ENCODE peak calls at places on chromosomes 11 and 22, in four cellular contexts. I is lower lobe of right lung, Y is colonic mucosa, Q is IMR-90. D is an unnamed sample.

GRCh38 chr11:10455637-10456487 is 798 bp downstream of the AMPD3 start:
- DNase-seq in Q (peak; percentile 90), I (peak; percentile 67), Y (peak; percentile 80), D (peak; percentile 62)

GRCh38 chr11:64564419-64564818 is 26.6 kb upstream of the SLC22A12 start:
- DNase-seq in Q (no peak), Y (no peak), I (peak; percentile 20), D (no peak)

GRCh38 chr22:50267591-50268390 is 2.4 kb downstream of the MAPK11 start:
- DNase-seq in Y (peak; percentile 73), I (peak; percentile 76), Q (peak; percentile 38), D (no peak)

GRCh38 chr11:117919326-117920275 is 9.6 kb downstream of the TMPRSS13 start:
- DNase-seq in I (no peak), Q (no peak), Y (no peak), D (no peak)

GRCh38 chr22:35400335-35400680 is 368 bp downstream of the MCM5 start:
- DNase-seq in Y (no peak), Q (no peak), I (no peak), D (no peak)

GRCh38 chr11:44755553-44756505 is 29.1 kb downstream of the TSPAN18 start:
- DNase-seq in Q (no peak), I (no peak), Y (no peak), D (peak; percentile 31)

GRCh38 chr22:22464541-22465054 is 43.9 kb downstream of the ZNF280B start:
- DNase-seq in Y (no peak), Q (no peak), I (no peak), D (no peak)

GRCh38 chr11:56783448-56784041 is 35.0 kb upstream of the OR9G4 start:
- DNase-seq in I (no peak), Q (peak; percentile 54), Y (peak; percentile 17), D (no peak)

GRCh38 chr11:37988031-37988430 is 1390.0 kb upstream of the RAG2 start:
- DNase-seq in Q (peak; percentile 17), Y (no peak), I (no peak), D (peak; percentile 58)

GRCh38 chr11:131408011-131408640 is 37.7 kb downstream of the NTM start:
- DNase-seq in I (no peak), Q (peak; percentile 28), Y (no peak), D (no peak)

GRCh38 chr11:24687748-24688147 is 190.9 kb downstream of the LUZP2 start:
- DNase-seq in Q (no peak), I (no peak), Y (no peak), D (no peak)

GRCh38 chr11:113106507-113106906 is 145.3 kb downstream of the NCAM1 start:
- DNase-seq in Q (peak; percentile 5), I (no peak), Y (no peak), D (no peak)

GRCh38 chr11:128303383-128303782 is 284.0 kb downstream of the ETS1 start:
- DNase-seq in Q (no peak), Y (no peak), I (no peak), D (no peak)

GRCh38 chr11:128305588-128305987 is 281.8 kb downstream of the ETS1 start:
- DNase-seq in I (no peak), Y (no peak), Q (no peak), D (no peak)

GRCh38 chr11:128304666-128305485 is 282.5 kb downstream of the ETS1 start:
- DNase-seq in Y (no peak), Q (no peak), I (no peak), D (no peak)

GRCh38 chr11:128300785-128301184 is 286.6 kb downstream of the ETS1 start:
- DNase-seq in Y (no peak), Q (no peak), I (no peak), D (no peak)

DNA sequence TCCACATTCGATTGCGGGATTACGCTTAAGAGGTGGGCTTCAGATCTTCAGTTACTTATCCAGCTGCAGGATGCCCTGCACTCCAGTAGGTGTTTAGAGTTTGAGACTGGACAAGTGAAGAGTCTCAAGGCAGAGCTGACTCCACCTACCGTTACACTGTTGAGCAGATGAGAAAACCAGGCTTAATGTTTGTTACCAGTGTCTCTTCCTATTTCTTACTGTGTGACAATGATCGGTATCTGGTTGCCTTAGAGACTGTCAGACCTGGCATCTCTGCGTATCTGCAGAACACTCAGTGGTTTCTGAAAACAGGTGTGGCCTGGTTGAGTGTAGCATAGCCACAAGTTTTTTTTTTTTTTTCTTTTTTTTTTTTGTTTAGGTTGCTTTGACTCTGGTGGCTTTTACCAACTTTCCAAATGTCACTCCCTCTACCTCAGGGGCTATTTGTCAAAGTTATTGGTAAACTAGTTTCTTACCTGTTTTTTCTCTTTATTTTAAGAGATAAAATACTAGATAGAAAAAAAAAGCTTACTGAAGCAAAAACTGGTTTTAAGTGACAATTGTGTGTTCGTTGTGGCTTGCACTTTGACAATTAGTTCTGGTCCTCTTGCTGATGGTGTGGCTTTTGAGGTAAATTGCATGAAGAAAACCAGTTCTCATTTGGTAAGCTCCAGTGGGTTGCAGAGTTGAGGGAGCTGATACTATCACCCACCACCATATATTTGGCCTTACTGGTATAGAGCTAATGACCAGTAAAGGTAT is 284.8 kb downstream of the ETS1 start:
- DNase-seq in I (no peak), Q (no peak), Y (no peak), D (no peak)
- TF ChIP-seq CTCF in I (no peak), Q (no peak), Y (no peak), D (peak; percentile 44)

DNA sequence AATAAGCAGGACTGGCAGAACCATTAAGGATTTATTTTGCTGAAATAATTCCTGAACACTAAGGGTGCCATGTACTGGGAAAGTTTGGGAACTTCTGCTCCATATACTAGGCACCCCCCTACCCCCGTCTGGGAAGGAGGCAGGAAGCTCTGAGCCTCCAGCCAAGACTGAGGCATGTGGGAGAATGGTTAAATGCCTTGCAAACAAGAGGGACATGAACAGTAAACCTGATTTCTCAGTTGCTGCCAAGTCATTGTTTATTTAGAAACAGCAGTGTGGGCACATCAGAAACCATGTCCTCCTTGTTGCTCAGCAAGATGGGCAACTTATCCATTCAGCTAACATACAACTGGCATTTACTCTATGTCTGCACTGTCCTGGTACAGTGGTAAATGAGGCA is 458.9 kb downstream of the MIAT start:
- DNase-seq in I (no peak), Y (no peak), Q (no peak), D (no peak)
- H3K9me3 ChIP-seq in I (peaks cover 6% of the 10 kb centered on the region), Y (no peaks in the 10 kb centered on the region), Q (peaks cover 5% of the 10 kb centered on the region), D (no peaks in the 10 kb centered on the region)

GRCh38 chr11:133619973-133620372 is 87.7 kb upstream of the OPCML start:
- DNase-seq in I (no peak), Q (no peak), Y (no peak), D (no peak)
- TF ChIP-seq CTCF in I (no peak), Q (no peak), Y (no peak), D (peak; percentile 31)

DNA sequence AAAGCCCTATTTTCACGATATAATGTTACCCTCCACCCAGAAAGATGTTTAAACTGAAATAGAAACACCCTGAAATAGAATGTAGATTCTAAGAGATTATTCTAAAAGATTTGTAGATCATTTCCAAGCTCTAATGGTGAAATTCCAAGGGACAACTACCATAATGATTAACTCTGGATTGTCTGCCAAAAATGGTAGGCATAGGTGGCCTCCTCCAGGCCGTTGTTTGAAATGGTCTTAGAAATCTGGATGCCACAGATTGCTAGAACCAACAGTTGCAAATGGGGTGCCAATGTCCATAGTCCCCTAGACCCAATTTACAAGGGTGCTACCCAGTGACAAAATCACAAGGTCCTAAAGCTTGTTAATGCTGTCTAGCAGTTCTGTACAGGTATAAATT is 6.7 kb upstream of the SLC6A5 start:
- DNase-seq in Y (no peak), I (no peak), Q (no peak), D (no peak)
- H3K9me3 ChIP-seq in Y (no peaks in the 10 kb centered on the region), I (no peaks in the 10 kb centered on the region), Q (no peaks in the 10 kb centered on the region), D (no peaks in the 10 kb centered on the region)

DNA sequence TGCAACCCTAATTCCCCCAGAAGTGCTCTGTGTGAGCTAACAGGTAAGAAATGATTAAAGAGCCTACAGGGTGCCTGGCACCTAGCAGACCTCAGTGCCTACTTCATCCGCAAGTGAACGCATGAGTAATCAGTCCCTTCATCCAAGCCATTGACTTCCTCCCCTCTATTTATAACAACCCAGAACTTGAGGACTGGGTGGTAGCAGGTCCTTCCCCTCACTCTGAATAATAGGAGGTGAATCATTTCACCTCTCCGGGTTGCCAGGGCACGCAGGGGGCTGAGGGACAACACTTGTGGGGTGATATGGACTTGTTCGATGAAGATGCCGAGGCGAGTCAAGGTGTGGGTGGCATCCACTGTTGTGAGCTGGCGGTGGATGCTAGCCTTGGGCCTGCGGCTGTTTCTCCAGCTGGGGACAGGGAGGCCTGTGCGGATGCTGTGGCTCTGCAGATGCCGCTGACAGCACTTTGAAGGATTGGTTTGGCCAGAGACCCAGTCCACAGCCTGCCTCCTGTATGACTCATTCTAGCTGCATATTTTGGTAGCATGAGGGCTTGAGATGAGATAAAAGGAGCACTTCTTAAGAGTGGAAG is 11.7 kb upstream of the SORL1-AS1 start:
- DNase-seq in I (no peak), Y (no peak), Q (peak; percentile 94), D (peak; percentile 92)
- TF ChIP-seq CTCF in I (no peak), Y (no peak), Q (no peak), D (no peak)

DNA sequence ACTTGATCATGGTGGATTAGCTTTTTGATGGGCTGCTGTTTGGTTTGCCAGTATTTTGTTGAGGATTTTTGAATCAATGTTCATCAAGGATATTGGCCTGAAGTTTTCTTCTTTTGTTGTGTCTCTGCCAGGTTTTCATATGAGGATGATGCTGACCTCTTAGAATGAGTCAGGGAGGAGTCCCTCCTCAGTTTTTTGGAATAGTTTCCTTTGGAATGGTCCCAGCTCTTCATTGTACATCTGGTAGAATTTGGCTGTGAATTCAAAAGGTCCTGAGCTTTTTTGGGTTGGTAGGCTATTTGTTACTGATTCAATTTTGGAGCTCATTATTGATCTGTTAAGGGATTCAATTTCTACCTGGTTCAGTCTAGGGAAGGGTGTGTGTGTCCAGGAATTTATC is 78.1 kb downstream of the CTSC start:
- DNase-seq in I (no peak), Q (no peak), Y (no peak), D (no peak)
- H3K9me3 ChIP-seq in I (peaks cover 28% of the 10 kb centered on the region), Q (no peaks in the 10 kb centered on the region), Y (no peaks in the 10 kb centered on the region), D (no peaks in the 10 kb centered on the region)

GRCh38 chr11:34499719-34500505 is 13.7 kb downstream of the ELF5 start:
- DNase-seq in I (no peak), Y (no peak), Q (no peak), D (no peak)

GRCh38 chr11:34501500-34501899 is 12.1 kb downstream of the ELF5 start:
- DNase-seq in I (peak; percentile 64), Y (no peak), Q (peak; percentile 89), D (no peak)

GRCh38 chr11:34505874-34506273 is 7.7 kb downstream of the ELF5 start:
- DNase-seq in Q (no peak), I (no peak), Y (no peak), D (no peak)

GRCh38 chr11:34501962-34502361 is 11.6 kb downstream of the ELF5 start:
- DNase-seq in Q (no peak), I (no peak), Y (no peak), D (no peak)

DNA sequence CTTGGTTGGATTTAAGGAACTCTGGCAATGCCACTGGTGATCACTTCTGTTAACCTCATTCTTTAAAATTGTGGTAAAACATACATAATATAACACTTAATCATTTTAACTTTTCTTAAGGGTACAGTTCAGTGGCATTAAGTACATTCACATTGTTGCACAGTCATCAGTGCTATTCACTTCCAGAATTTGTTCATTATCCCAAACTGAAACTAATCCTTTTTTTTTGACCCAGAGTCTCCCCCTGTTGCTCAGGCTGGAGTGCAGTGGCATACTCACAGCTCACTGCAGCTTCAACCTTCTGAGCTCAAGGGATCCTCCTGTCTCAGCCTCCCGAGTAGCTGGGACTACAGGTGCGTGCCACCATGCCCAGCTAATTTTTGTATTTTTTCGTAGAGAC is 10.6 kb downstream of the ELF5 start:
- DNase-seq in Q (peak; percentile 6), Y (no peak), I (no peak), D (no peak)
- TF ChIP-seq CTCF in Q (no peak), Y (no peak), I (no peak), D (no peak)

GRCh38 chr22:37084385-37084784 is 25.1 kb downstream of the TMPRSS6 start:
- DNase-seq in Y (no peak), I (no peak), Q (no peak), D (no peak)
- H3K9me3 ChIP-seq in Y (no peaks in the 10 kb centered on the region), I (no peaks in the 10 kb centered on the region), Q (no peaks in the 10 kb centered on the region), D (no peaks in the 10 kb centered on the region)

GRCh38 chr11:76459299-76459698 is 14.5 kb downstream of the EMSY start:
- DNase-seq in Q (no peak), Y (no peak), I (no peak), D (no peak)
- TF ChIP-seq CTCF in Q (peak; percentile 21), Y (peak; percentile 31), I (peak; percentile 38), D (peak; percentile 65)

D was measured in BE2C.